ENCODE peak calls at places on chromosomes 5 and 9, in six cellular contexts. S is HTR-8/SVneo; I is HFFc6; T is RKO; O is hypothalamus; B is activated naive CD4-positive, alpha-beta T cell. H is an unnamed sample.

GRCh38 chr5:91329273-91329672 is 53.8 kb downstream of the ARRDC3 start:
- DNase-seq in S (no peak), I (no peak), T (no peak), O (no peak), B (no peak), H (no peak)

GRCh38 chr5:1179383-1179715 is 22.0 kb upstream of the SLC6A19 start:
- DNase-seq in S (no peak), I (no peak), T (no peak), O (no peak), B (no peak), H (no peak)

GRCh38 chr9:70065572-70065971 is 21.9 kb downstream of the MAMDC2 start:
- DNase-seq in S (no peak), I (no peak), T (no peak), O (no peak), B (no peak), H (no peak)

GRCh38 chr5:180136661-180137381 is 65.3 kb upstream of the RNF130 start:
- DNase-seq in S (no peak), I (no peak), T (no peak), O (no peak), B (no peak), H (no peak)

GRCh38 chr5:165209101-165209727 is 1703.8 kb downstream of the MAT2B start:
- DNase-seq in S (peak; percentile 18), I (peak; percentile 11), T (peak; percentile 42), O (no peak), B (no peak), H (peak; percentile 11)

GRCh38 chr9:130473009-130473408 is 28.2 kb downstream of the ASS1 start:
- DNase-seq in S (no peak), I (no peak), T (no peak), O (no peak), B (no peak), H (no peak)

GRCh38 chr5:75405296-75405695 is 68.3 kb downstream of the HMGCR start:
- DNase-seq in S (no peak), I (peak; percentile 23), T (no peak), O (no peak), B (no peak), H (no peak)

GRCh38 chr9:121447341-121447834 is 52.3 kb downstream of the GGTA1 start:
- DNase-seq in S (peak; percentile 13), I (peak; percentile 29), T (no peak), O (no peak), B (no peak), H (no peak)

GRCh38 chr5:1285883-1286291 is 9.0 kb downstream of the TERT start:
- DNase-seq in S (no peak), I (no peak), T (no peak), O (no peak), B (no peak), H (no peak)

H was measured in GM20000.